ENCODE peak calls at places on chromosomes 3 and 15, in nine cellular contexts. L is CD4-positive, CD25-positive, alpha-beta regulatory T cell; R is A549; W is hepatocyte; K is brain microvascular endothelial cell; Q is Peyer's patch; B is AG10803; E is tibial artery; D is heart right ventricle. I is an unnamed sample.

GRCh38 chr3:87924485-87924884 is 134.3 kb downstream of the CGGBP1 start:
- DNase-seq in L (no peak), R (no peak), W (no peak), K (no peak), Q (no peak), B (no peak), E (no peak), D (no peak), I (no peak)

GRCh38 chr15:40150163-40150925 is 10.5 kb upstream of the BUB1B start:
- DNase-seq in L (no peak), R (peak), W (peak), K (peak), Q (no peak), B (peak), E (no peak), D (no peak), I (peak)

GRCh38 chr3:170047133-170047404 is 9.3 kb downstream of the GPR160 start:
- DNase-seq in L (no peak), R (no peak), W (no peak), K (no peak), Q (no peak), B (no peak), E (no peak), D (no peak), I (no peak)

GRCh38 chr3:162193148-162193547 is 696.5 kb downstream of the OTOL1 start:
- DNase-seq in L (no peak), R (no peak), W (no peak), K (no peak), Q (no peak), B (no peak), E (no peak), D (no peak), I (no peak)

GRCh38 chr15:61731081-61731480 is 329.2 kb downstream of the VPS13C start:
- DNase-seq in L (no peak), R (no peak), W (no peak), K (no peak), Q (no peak), B (no peak), E (no peak), D (no peak), I (no peak)

GRCh38 chr15:43212951-43213350 is 7.9 kb downstream of the EPB42 start:
- DNase-seq in L (no peak), R (no peak), W (no peak), K (no peak), Q (no peak), B (no peak), E (no peak), D (no peak), I (no peak)

GRCh38 chr15:39833515-39833981 is 50.9 kb upstream of the FSIP1 start:
- DNase-seq in L (no peak), R (no peak), W (no peak), K (no peak), Q (no peak), B (peak), E (no peak), D (no peak), I (no peak)

GRCh38 chr3:87173071-87173470 is 54.0 kb upstream of the CHMP2B start:
- DNase-seq in L (no peak), R (no peak), W (no peak), K (peak), Q (no peak), B (peak), E (no peak), D (no peak), I (no peak)

GRCh38 chr3:37862219-37862711 is 585 bp downstream of the CTDSPL start:
- DNase-seq in L (no peak), R (peak), W (peak), K (peak), Q (no peak), B (peak), E (peak), D (peak), I (peak)

GRCh38 chr3:151387443-151388241 is 3.1 kb upstream of the P2RY12 start:
- DNase-seq in L (no peak), R (no peak), W (no peak), K (no peak), Q (no peak), B (no peak), E (no peak), D (no peak), I (no peak)

GRCh38 chr3:28651159-28651558 is 302.5 kb upstream of the AZI2 start:
- DNase-seq in L (no peak), R (no peak), W (no peak), K (no peak), Q (no peak), B (no peak), E (no peak), D (no peak), I (no peak)

GRCh38 chr3:36850743-36851142 is 86.4 kb upstream of the DCLK3 start:
- DNase-seq in L (no peak), R (no peak), W (no peak), K (no peak), Q (no peak), B (no peak), E (no peak), D (no peak), I (no peak)

GRCh38 chr3:13115616-13115910 is 42.3 kb upstream of the IQSEC1 start:
- DNase-seq in L (no peak), R (no peak), W (no peak), K (no peak), Q (peak), B (no peak), E (no peak), D (no peak), I (peak)

GRCh38 chr3:159260049-159260662 is 458.3 kb downstream of the MFSD1 start:
- DNase-seq in L (peak), R (peak), W (peak), K (peak), Q (peak), B (peak), E (no peak), D (peak), I (peak)

GRCh38 chr3:64992462-64993285 is 304.9 kb upstream of the ADAMTS9 start:
- DNase-seq in L (no peak), R (no peak), W (no peak), K (no peak), Q (no peak), B (no peak), E (no peak), D (peak), I (no peak)

GRCh38 chr3:150286390-150287147 is 121.5 kb upstream of the TSC22D2 start:
- DNase-seq in L (peak), R (peak), W (peak), K (no peak), Q (no peak), B (peak), E (no peak), D (no peak), I (peak)

GRCh38 chr15:96416934-96417759 is 86.6 kb downstream of the NR2F2 start:
- DNase-seq in L (no peak), R (peak), W (no peak), K (no peak), Q (no peak), B (no peak), E (no peak), D (no peak), I (no peak)

GRCh38 chr15:68492855-68493254 is 60.9 kb upstream of the ITGA11 start:
- DNase-seq in L (no peak), R (peak), W (no peak), K (peak), Q (no peak), B (peak), E (peak), D (no peak), I (no peak)

GRCh38 chr3:151460240-151460639 is 621 bp downstream of the IGSF10 start:
- DNase-seq in L (no peak), R (no peak), W (no peak), K (no peak), Q (no peak), B (peak), E (no peak), D (no peak), I (no peak)

GRCh38 chr15:71002321-71002720 is 109.7 kb downstream of the LRRC49 start:
- DNase-seq in L (no peak), R (no peak), W (no peak), K (no peak), Q (no peak), B (no peak), E (no peak), D (no peak), I (no peak)

GRCh38 chr3:159907828-159908227 is 80.8 kb upstream of the IL12A start:
- DNase-seq in L (no peak), R (no peak), W (no peak), K (no peak), Q (no peak), B (peak), E (no peak), D (no peak), I (no peak)

GRCh38 chr3:178474526-178474925 is 61.7 kb upstream of the KCNMB2 start:
- DNase-seq in L (no peak), R (no peak), W (no peak), K (no peak), Q (no peak), B (no peak), E (no peak), D (no peak), I (no peak)

GRCh38 chr3:98829246-98829832 is 66.2 kb downstream of the ST3GAL6 start:
- DNase-seq in L (no peak), R (no peak), W (no peak), K (no peak), Q (no peak), B (no peak), E (no peak), D (no peak), I (no peak)

GRCh38 chr3:46488735-46489361 is 8.9 kb upstream of the RTP3 start:
- DNase-seq in L (peak), R (peak), W (peak), K (peak), Q (peak), B (peak), E (peak), D (peak), I (peak)

GRCh38 chr15:88654430-88655102 is 15.8 kb downstream of the ISG20 start:
- DNase-seq in L (no peak), R (no peak), W (no peak), K (no peak), Q (no peak), B (no peak), E (peak), D (no peak), I (no peak)

GRCh38 chr3:191263365-191263764 is 64.3 kb downstream of the OSTN start:
- DNase-seq in L (no peak), R (no peak), W (no peak), K (no peak), Q (no peak), B (no peak), E (no peak), D (no peak), I (no peak)

GRCh38 chr3:194313642-194314430 is 37.3 kb downstream of the CPN2 start:
- DNase-seq in L (no peak), R (no peak), W (no peak), K (no peak), Q (no peak), B (peak), E (peak), D (no peak), I (peak)

GRCh38 chr3:129123314-129124060 is 1.9 kb upstream of the RAB43 start:
- DNase-seq in L (peak), R (no peak), W (peak), K (no peak), Q (peak), B (peak), E (no peak), D (no peak), I (no peak)

GRCh38 chr3:46663611-46664135 is 29.8 kb downstream of the ALS2CL start:
- DNase-seq in L (no peak), R (peak), W (peak), K (no peak), Q (peak), B (no peak), E (no peak), D (peak), I (no peak)

GRCh38 chr15:45702041-45702440 is 67.2 kb downstream of the SQOR start:
- DNase-seq in L (no peak), R (no peak), W (no peak), K (no peak), Q (no peak), B (no peak), E (no peak), D (no peak), I (no peak)

GRCh38 chr15:45705510-45706473 is 71.0 kb downstream of the SQOR start:
- DNase-seq in L (peak), R (peak), W (peak), K (peak), Q (peak), B (peak), E (peak), D (peak), I (peak)

GRCh38 chr15:45704329-45705249 is 69.8 kb downstream of the SQOR start:
- DNase-seq in L (no peak), R (no peak), W (peak), K (peak), Q (peak), B (no peak), E (no peak), D (no peak), I (no peak)

GRCh38 chr15:45701108-45701507 is 66.3 kb downstream of the SQOR start:
- DNase-seq in L (no peak), R (no peak), W (no peak), K (no peak), Q (no peak), B (no peak), E (no peak), D (no peak), I (no peak)

DNA sequence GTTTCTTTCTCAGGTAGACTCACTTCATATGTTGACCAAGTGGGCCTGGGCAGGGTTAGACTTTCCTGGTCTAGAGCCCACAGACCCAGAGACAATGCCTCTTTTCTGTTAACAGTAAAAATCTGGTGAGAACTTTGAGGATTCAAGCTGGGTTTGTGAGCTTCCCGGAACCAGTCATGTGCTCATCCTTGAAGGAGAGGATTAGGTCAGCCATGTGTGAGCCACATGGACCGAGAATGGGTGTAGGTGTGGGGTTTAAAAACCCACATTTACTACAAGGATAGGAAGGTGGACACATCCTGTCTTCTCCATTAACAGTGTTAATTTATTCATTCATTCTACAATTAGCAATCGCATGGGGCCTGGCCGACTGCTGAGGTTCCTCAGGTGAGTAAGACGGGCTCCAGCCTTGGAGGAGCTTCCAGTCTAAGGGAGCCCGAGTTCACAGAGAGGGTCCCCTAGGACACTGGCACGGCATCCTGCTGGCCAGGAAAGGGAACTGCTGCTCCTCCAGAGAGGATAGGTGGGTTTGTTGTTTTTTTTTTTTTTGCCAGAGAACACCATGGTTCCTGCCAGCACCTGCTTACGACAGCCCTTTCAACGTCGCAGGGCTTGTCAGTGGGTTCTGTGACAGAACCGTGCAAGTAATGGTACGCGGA is 69.0 kb downstream of the SQOR start:
- DNase-seq in L (no peak), R (no peak), W (peak), K (no peak), Q (no peak), B (no peak), E (no peak), D (no peak), I (no peak)
- H3K4me3 ChIP-seq in L (peak), R (no peak), W (peak), K (peak), Q (no peak), B (peak), E (no peak), D (peak), I (no peak)

GRCh38 chr3:79767194-79767952 is 425 bp downstream of the ROBO1 start:
- DNase-seq in L (no peak), R (no peak), W (no peak), K (peak), Q (no peak), B (no peak), E (no peak), D (no peak), I (no peak)

GRCh38 chr3:79769234-79769633 is 1.4 kb upstream of the ROBO1 start:
- DNase-seq in L (no peak), R (no peak), W (no peak), K (no peak), Q (no peak), B (no peak), E (no peak), D (no peak), I (no peak)

GRCh38 chr3:79765854-79766253 is 1.9 kb downstream of the ROBO1 start:
- DNase-seq in L (no peak), R (no peak), W (no peak), K (no peak), Q (no peak), B (no peak), E (no peak), D (no peak), I (no peak)

GRCh38 chr3:79767953-79768282 is at the start of gene ROBO1:
- DNase-seq in L (no peak), R (peak), W (peak), K (peak), Q (no peak), B (no peak), E (no peak), D (no peak), I (no peak)

DNA sequence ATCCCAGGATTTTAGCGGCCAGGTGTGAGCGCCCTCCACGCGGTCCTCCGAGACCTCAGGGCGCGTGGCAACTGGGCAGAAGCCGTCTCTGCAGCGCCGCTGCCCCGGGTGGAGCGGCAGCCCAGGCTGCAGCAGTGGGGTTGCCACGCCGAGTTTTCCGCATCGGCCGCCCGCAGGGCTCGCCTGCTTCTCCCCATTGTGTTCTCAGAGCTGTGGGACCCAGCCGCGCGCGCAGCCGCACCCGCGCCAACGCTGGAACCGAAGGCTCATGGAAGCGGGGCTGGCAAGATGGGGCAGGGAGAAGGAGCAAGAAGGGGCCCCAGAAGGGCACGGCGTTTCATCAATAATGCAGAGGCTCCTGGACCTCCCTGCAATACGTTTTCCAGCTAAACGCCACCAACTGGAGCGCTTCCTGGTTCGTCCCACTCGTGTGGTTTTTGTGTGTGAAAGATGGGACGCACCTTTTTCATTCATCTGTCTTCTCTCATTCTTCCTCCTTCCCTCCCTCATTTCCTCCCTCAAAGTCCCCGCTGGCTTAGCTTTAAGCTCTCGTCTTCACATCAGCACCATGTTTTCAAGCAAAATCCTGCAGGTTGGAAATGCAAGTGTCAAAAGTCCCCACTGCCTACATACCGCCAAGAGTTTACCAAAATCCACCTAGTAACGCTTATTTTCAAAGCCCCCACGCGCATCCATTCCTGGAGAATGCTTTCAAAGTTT is 1.2 kb downstream of the ROBO1 start:
- DNase-seq in L (no peak), R (no peak), W (peak), K (peak), Q (no peak), B (no peak), E (no peak), D (no peak), I (no peak)
- H3K4me3 ChIP-seq in L (no peak), R (no peak), W (peak), K (peak), Q (no peak), B (no peak), E (peak), D (no peak), I (no peak)

DNA sequence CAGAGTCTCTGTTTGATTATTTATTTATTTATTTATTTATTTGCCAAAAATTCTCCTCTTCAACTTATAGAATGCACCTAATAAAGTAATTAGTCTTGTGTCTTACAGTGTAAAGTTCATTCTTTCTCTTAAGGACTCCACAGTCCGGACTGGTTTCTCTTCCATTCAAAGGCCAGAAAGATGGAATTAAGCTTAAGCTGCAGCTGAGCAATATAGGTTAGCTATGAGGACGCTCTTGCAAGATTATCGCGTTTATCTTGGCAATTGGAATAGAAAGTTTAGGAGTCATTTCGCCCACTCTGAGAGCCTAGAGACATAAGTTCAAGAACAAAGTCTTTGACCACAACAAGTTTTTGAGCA is 15.0 kb downstream of the TAGLN3 start:
- DNase-seq in L (no peak), R (no peak), W (no peak), K (no peak), Q (no peak), B (no peak), E (no peak), D (no peak), I (no peak)
- H3K4me3 ChIP-seq in L (peak), R (no peak), W (no peak), K (no peak), Q (no peak), B (no peak), E (no peak), D (no peak), I (no peak)

GRCh38 chr15:52464040-52464439 is 64.6 kb downstream of the MYO5A start:
- DNase-seq in L (no peak), R (no peak), W (no peak), K (no peak), Q (no peak), B (no peak), E (no peak), D (no peak), I (no peak)
- H3K4me3 ChIP-seq in L (peak), R (no peak), W (no peak), K (no peak), Q (no peak), B (no peak), E (no peak), D (no peak), I (no peak)

GRCh38 chr15:74788042-74788715 is 6.3 kb downstream of the CSK start:
- DNase-seq in L (no peak), R (no peak), W (no peak), K (no peak), Q (no peak), B (no peak), E (no peak), D (no peak), I (no peak)

GRCh38 chr15:74789741-74790079 is 7.8 kb downstream of the CSK start:
- DNase-seq in L (no peak), R (no peak), W (no peak), K (no peak), Q (no peak), B (no peak), E (no peak), D (no peak), I (no peak)

GRCh38 chr15:74787251-74788041 is 5.6 kb downstream of the CSK start:
- DNase-seq in L (peak), R (peak), W (peak), K (peak), Q (peak), B (peak), E (peak), D (no peak), I (no peak)

GRCh38 chr15:74789171-74789627 is 7.3 kb downstream of the CSK start:
- DNase-seq in L (no peak), R (no peak), W (peak), K (no peak), Q (peak), B (no peak), E (no peak), D (no peak), I (no peak)

GRCh38 chr15:74788716-74789151 is 6.9 kb downstream of the CSK start:
- DNase-seq in L (peak), R (no peak), W (no peak), K (no peak), Q (peak), B (no peak), E (no peak), D (no peak), I (no peak)
- H3K4me3 ChIP-seq in L (peak), R (no peak), W (no peak), K (no peak), Q (peak), B (no peak), E (no peak), D (no peak), I (no peak)

I was measured in pancreas.